ENCODE peak calls at places on chromosomes 5 and 9, in nine cellular contexts. E is lower lobe of right lung, L is cardiac muscle cell, N is A673, T is ovary, B is psoas muscle, X is tibial artery, J is stomach, Z is tibial nerve. H is an unnamed sample. For H3K9me3, the result is how much of the 10 kb centered on the place peaks cover.

GRCh38 chr9:127953768-127954505 is 16.3 kb upstream of the DPM2 start:
- DNase-seq in E (no peak), N (no peak), B (no peak), T (no peak), J (no peak), Z (no peak), L (no peak), X (no peak), H (no peak)

GRCh38 chr5:105885266-105885665 is 1785.5 kb downstream of the EFNA5 start:
- DNase-seq in N (no peak), L (no peak), T (no peak), X (no peak), Z (no peak), B (no peak), E (no peak), J (no peak), H (no peak)

GRCh38 chr5:42992035-42992570 is 48.0 kb downstream of the ANXA2R start:
- DNase-seq in E (peak), N (peak), T (peak), J (peak), Z (peak), B (peak), L (peak), X (peak), H (peak)

GRCh38 chr5:400282-401215 is 42.4 kb upstream of the EXOC3 start:
- DNase-seq in X (no peak), T (peak), E (no peak), J (no peak), Z (no peak), B (peak), N (no peak), L (no peak), H (peak)

GRCh38 chr5:102778478-102778877 is 23.4 kb downstream of the PAM start:
- DNase-seq in L (peak), B (no peak), Z (no peak), E (no peak), N (no peak), J (no peak), X (no peak), T (no peak), H (no peak)

GRCh38 chr5:746258-746761 is 38.2 kb downstream of the ZDHHC11B start:
- DNase-seq in Z (no peak), T (no peak), L (no peak), E (no peak), J (no peak), N (no peak), X (no peak), B (no peak), H (peak)

GRCh38 chr5:96919754-96920197 is 16.1 kb upstream of the LNPEP start:
- DNase-seq in X (no peak), Z (no peak), B (no peak), N (no peak), T (no peak), L (no peak), J (no peak), E (no peak), H (no peak)

GRCh38 chr5:111930407-111930806 is 173.4 kb upstream of the NREP start:
- DNase-seq in B (no peak), J (no peak), L (no peak), E (no peak), Z (no peak), N (no peak), X (no peak), T (no peak), H (no peak)

GRCh38 chr5:65986050-65986451 is 59.7 kb downstream of the ERBIN start:
- DNase-seq in J (no peak), Z (no peak), B (no peak), N (peak), L (peak), X (no peak), E (no peak), T (no peak), H (no peak)

GRCh38 chr5:176998828-176999227 is 7.8 kb downstream of the UIMC1 start:
- DNase-seq in Z (no peak), E (no peak), L (no peak), B (no peak), J (no peak), T (no peak), X (no peak), N (no peak), H (no peak)

GRCh38 chr9:69932901-69933300 is 110.7 kb upstream of the MAMDC2 start:
- DNase-seq in X (no peak), Z (no peak), J (no peak), B (no peak), L (peak), T (no peak), N (peak), E (no peak), H (no peak)

GRCh38 chr9:129436751-129437625 is 183.9 kb downstream of the C9orf50 start:
- DNase-seq in X (peak), B (peak), J (peak), T (peak), Z (no peak), E (peak), L (peak), N (peak), H (peak)

GRCh38 chr9:133238851-133239532 is 29.9 kb upstream of the OBP2B start:
- DNase-seq in E (peak), X (peak), N (peak), B (peak), J (peak), T (peak), L (peak), Z (peak), H (peak)

GRCh38 chr9:16744386-16744785 is 126.1 kb downstream of the BNC2 start:
- DNase-seq in T (no peak), X (no peak), Z (no peak), J (no peak), N (no peak), E (no peak), L (peak), B (no peak), H (no peak)

GRCh38 chr9:92641092-92641809 is 28.7 kb downstream of the IPPK start:
- DNase-seq in L (no peak), B (no peak), N (no peak), E (peak), T (no peak), J (peak), Z (no peak), X (no peak), H (no peak)

GRCh38 chr9:17063535-17064135 is 71.2 kb upstream of the CNTLN start:
- DNase-seq in Z (no peak), E (no peak), N (peak), T (no peak), X (no peak), L (peak), J (no peak), B (no peak), H (no peak)

GRCh38 chr9:131678499-131679111 is 61.3 kb downstream of the RAPGEF1 start:
- DNase-seq in Z (peak), J (peak), L (peak), N (peak), B (peak), T (peak), E (peak), X (peak), H (peak)

GRCh38 chr5:14659821-14660607 is 4.5 kb upstream of the OTULIN start:
- DNase-seq in T (no peak), Z (no peak), B (no peak), N (peak), E (no peak), J (no peak), L (peak), X (no peak), H (no peak)

GRCh38 chr5:103522586-103522985 is 40.0 kb downstream of the NUDT12 start:
- DNase-seq in X (no peak), B (no peak), Z (no peak), J (no peak), L (peak), E (no peak), N (no peak), T (no peak), H (no peak)

GRCh38 chr5:10301266-10301665 is 6.4 kb downstream of the CMBL start:
- DNase-seq in X (no peak), J (no peak), Z (no peak), T (no peak), N (no peak), B (no peak), L (no peak), E (no peak), H (no peak)

GRCh38 chr9:21994526-21994995 is at the start of gene CDKN2B-AS1:
- DNase-seq in J (peak), L (peak), E (peak), N (no peak), X (peak), Z (no peak), T (peak), B (peak), H (peak)

GRCh38 chr5:110727025-110727314 is 499 bp upstream of the TMEM232 start:
- DNase-seq in E (no peak), J (no peak), N (no peak), B (no peak), Z (no peak), X (no peak), T (no peak), L (no peak), H (no peak)

GRCh38 chr9:1879501-1879900 is 135.6 kb upstream of the SMARCA2 start:
- DNase-seq in T (no peak), L (no peak), N (no peak), X (no peak), B (no peak), Z (no peak), E (no peak), J (no peak), H (no peak)

GRCh38 chr5:3011764-3012017 is 260.2 kb upstream of the IRX2 start:
- DNase-seq in L (no peak), X (no peak), N (no peak), E (no peak), B (no peak), J (no peak), Z (no peak), T (no peak), H (no peak)

GRCh38 chr9:120888626-120889025 is 11.6 kb upstream of the PHF19 start:
- DNase-seq in E (no peak), Z (no peak), J (no peak), B (no peak), L (no peak), X (no peak), T (no peak), N (no peak), H (no peak)

GRCh38 chr5:145925803-145926202 is 10.6 kb upstream of the SH3RF2 start:
- DNase-seq in Z (no peak), B (no peak), J (no peak), N (peak), L (peak), X (no peak), T (no peak), E (no peak), H (no peak)

GRCh38 chr9:121650220-121651013 is 1.0 kb upstream of the DAB2IP start:
- DNase-seq in E (no peak), B (peak), X (no peak), N (peak), T (peak), Z (no peak), J (peak), L (peak), H (peak)

GRCh38 chr5:89117131-89117644 is 234.2 kb upstream of the MEF2C start:
- DNase-seq in L (no peak), E (no peak), X (no peak), Z (no peak), B (no peak), J (no peak), T (no peak), N (no peak), H (no peak)

GRCh38 chr5:127072861-127073846 is at the start of gene C5orf63:
- DNase-seq in T (peak), B (peak), J (peak), X (peak), Z (peak), N (peak), E (peak), L (peak), H (peak)

GRCh38 chr5:95959051-95959963 is 2.3 kb downstream of the ELL2 start:
- DNase-seq in N (no peak), T (no peak), E (no peak), Z (no peak), J (no peak), B (no peak), X (no peak), L (no peak), H (no peak)

GRCh38 chr5:111172504-111172903 is 51.7 kb upstream of the CAMK4 start:
- DNase-seq in X (no peak), L (no peak), J (no peak), T (no peak), E (no peak), Z (no peak), N (no peak), B (no peak), H (no peak)

GRCh38 chr5:90133941-90134340 is 275.6 kb downstream of the CETN3 start:
- DNase-seq in L (no peak), Z (no peak), B (no peak), J (no peak), T (no peak), X (no peak), E (no peak), N (no peak), H (no peak)

GRCh38 chr5:6450235-6450860 is 1.7 kb downstream of the UBE2QL1 start:
- DNase-seq in N (no peak), J (no peak), B (no peak), Z (no peak), E (no peak), L (no peak), X (no peak), T (no peak), H (no peak)

GRCh38 chr5:68465133-68465532 is 249.6 kb downstream of the PIK3R1 start:
- DNase-seq in B (no peak), L (no peak), J (no peak), N (no peak), Z (no peak), E (no peak), T (no peak), X (no peak), H (no peak)

GRCh38 chr5:103259705-103260355 is 1.3 kb downstream of the MACIR start:
- DNase-seq in B (no peak), Z (no peak), X (peak), L (peak), J (no peak), N (peak), T (peak), E (no peak), H (no peak)

GRCh38 chr9:88198346-88198807 is 60.1 kb upstream of the SPATA31C2 start:
- DNase-seq in B (no peak), N (peak), L (peak), J (no peak), X (peak), E (no peak), T (no peak), Z (no peak), H (no peak)

GRCh38 chr5:57581222-57581621 is 98.6 kb upstream of the ACTBL2 start:
- DNase-seq in Z (no peak), J (no peak), N (no peak), L (no peak), E (no peak), T (no peak), X (no peak), B (no peak), H (no peak)

DNA sequence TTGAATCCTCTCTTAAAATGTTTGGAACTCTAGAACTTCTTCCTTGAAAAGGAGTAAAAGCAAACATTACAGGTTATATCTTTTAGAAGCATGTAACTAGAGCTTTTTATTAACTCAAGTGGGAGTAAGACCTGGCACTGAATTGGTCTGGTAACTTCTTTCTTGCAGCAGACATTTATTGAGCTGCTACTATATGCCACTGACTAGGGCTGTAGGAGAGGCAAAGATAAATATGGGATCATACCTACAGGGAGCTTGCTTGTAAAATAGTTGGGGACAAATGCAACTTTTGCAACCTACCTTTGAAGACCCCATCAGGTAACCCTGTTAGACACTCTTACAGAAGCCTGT is 231.9 kb upstream of the TUT7 start:
- DNase-seq in E (no peak), T (no peak), Z (no peak), X (no peak), J (no peak), L (no peak), B (no peak), N (no peak), H (no peak)
- H3K4me3 ChIP-seq in E (peak), T (no peak), Z (no peak), X (no peak), J (no peak), L (no peak), B (peak), N (no peak), H (no peak)

DNA sequence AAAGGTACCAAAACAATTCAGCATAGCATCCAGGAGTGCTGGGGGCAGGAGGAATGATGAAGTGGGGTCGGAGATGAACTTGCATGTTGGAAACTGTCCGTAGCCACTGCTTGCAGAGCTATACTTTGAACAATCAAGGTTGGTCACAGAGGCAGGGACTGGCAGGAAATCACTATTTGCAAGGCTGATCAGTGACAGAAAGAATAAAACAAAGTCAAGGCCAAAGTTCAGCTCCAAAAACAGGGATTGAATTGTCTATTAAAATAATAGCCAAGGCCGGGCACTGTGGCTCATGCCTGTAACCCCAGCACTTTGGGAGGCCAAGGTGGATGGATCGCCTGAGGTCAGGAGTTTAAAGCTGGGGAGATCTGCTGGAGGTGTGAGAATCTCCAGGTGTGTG is 18.7 kb upstream of the SPRY4 start:
- DNase-seq in X (no peak), Z (no peak), J (no peak), L (no peak), N (no peak), T (no peak), B (no peak), E (no peak), H (no peak)
- H3K9me3 ChIP-seq in X (under half), Z (under half), J (under half), L (under half), N (under half), T (under half), B (under half), E (under half), H (under half)

GRCh38 chr5:132103969-132104391 is 30.4 kb downstream of the CSF2 start:
- DNase-seq in T (no peak), Z (no peak), J (no peak), L (no peak), X (no peak), E (peak), N (no peak), B (no peak), H (no peak)
- TF ChIP-seq CTCF in T (no peak), Z (no peak), J (no peak), L (no peak), X (no peak), E (no peak), N (no peak), B (no peak), H (no peak)

GRCh38 chr5:115181757-115182156 is 12.0 kb upstream of the TRIM36 start:
- DNase-seq in N (no peak), Z (no peak), T (no peak), J (no peak), B (no peak), L (no peak), X (no peak), E (no peak), H (no peak)
- H3K4me3 ChIP-seq in N (no peak), Z (no peak), T (no peak), J (no peak), B (no peak), L (no peak), X (no peak), E (no peak), H (no peak)

GRCh38 chr5:128118214-128118613 is 34.6 kb downstream of the SLC12A2 start:
- DNase-seq in X (no peak), E (no peak), T (no peak), J (no peak), N (no peak), Z (no peak), L (no peak), B (no peak), H (no peak)

GRCh38 chr5:128121679-128122078 is 38.1 kb downstream of the SLC12A2 start:
- DNase-seq in B (no peak), E (peak), L (peak), N (no peak), X (no peak), T (no peak), J (peak), Z (no peak), H (no peak)

GRCh38 chr5:128111818-128112448 is 28.4 kb downstream of the SLC12A2 start:
- DNase-seq in X (no peak), J (no peak), L (peak), N (no peak), B (no peak), E (no peak), Z (no peak), T (no peak), H (no peak)

GRCh38 chr5:128116445-128116844 is 32.9 kb downstream of the SLC12A2 start:
- DNase-seq in L (no peak), T (no peak), N (no peak), B (no peak), J (no peak), X (no peak), E (no peak), Z (no peak), H (no peak)
- H3K9me3 ChIP-seq in L (under half), T (under half), N (under half), B (under half), J (under half), X (under half), E (under half), Z (under half), H (under half)

H was measured in left lung.